ENCODE peak calls at places on chromosomes 4 and X, in ten cellular contexts. E, Y, O, B, M, X, C, I, Z and V are unnamed samples.

GRCh38 chr4:47598896-47599295 is 113.8 kb downstream of the ATP10D start:
- DNase-seq in E (no peak), Y (no peak), O (no peak), B (no peak), M (no peak), X (no peak), C (no peak), I (no peak), Z (no peak), V (no peak)

GRCh38 chr4:52600275-52600674 is 58.8 kb downstream of the USP46 start:
- DNase-seq in E (no peak), Y (no peak), O (no peak), B (no peak), M (no peak), X (no peak), C (no peak), I (no peak), Z (no peak), V (no peak)

GRCh38 chrX:152806035-152806434 is 24.5 kb downstream of the CETN2 start:
- DNase-seq in E (no peak), Y (no peak), O (no peak), B (no peak), M (no peak), X (no peak), C (no peak), I (no peak), Z (no peak), V (no peak)

GRCh38 chr4:154471924-154472323 is 19.7 kb downstream of the DCHS2 start:
- DNase-seq in E (peak), Y (no peak), O (no peak), B (no peak), M (no peak), X (no peak), C (peak), I (no peak), Z (no peak), V (no peak)

GRCh38 chr4:3407171-3407771 is 34.5 kb upstream of the HGFAC start:
- DNase-seq in E (no peak), Y (no peak), O (no peak), B (no peak), M (no peak), X (peak), C (no peak), I (no peak), Z (no peak), V (no peak)

GRCh38 chr4:79404666-79405065 is 3.4 kb downstream of the GK2 start:
- DNase-seq in E (no peak), Y (no peak), O (no peak), B (no peak), M (no peak), X (no peak), C (no peak), I (no peak), Z (no peak), V (no peak)

GRCh38 chr4:173519130-173520101 is 10.6 kb downstream of the HAND2 start:
- DNase-seq in E (no peak), Y (no peak), O (no peak), B (no peak), M (no peak), X (peak), C (no peak), I (no peak), Z (no peak), V (no peak)

GRCh38 chr4:14180983-14181601 is 553.6 kb upstream of the BOD1L1 start:
- DNase-seq in E (peak), Y (no peak), O (no peak), B (no peak), M (no peak), X (no peak), C (peak), I (peak), Z (no peak), V (no peak)

GRCh38 chr4:69497081-69497480 is 1.4 kb upstream of the UGT2B4 start:
- DNase-seq in E (peak), Y (no peak), O (no peak), B (peak), M (no peak), X (no peak), C (peak), I (no peak), Z (no peak), V (no peak)

GRCh38 chrX:15877380-15877779 is 22.8 kb upstream of the AP1S2 start:
- DNase-seq in E (no peak), Y (peak), O (no peak), B (peak), M (no peak), X (no peak), C (peak), I (no peak), Z (no peak), V (no peak)